ENCODE peak calls at places on chromosomes 12 and 14, in seven cellular contexts. One of them, this sample, is unnamed.

GRCh38 chr14:103314496-103315277 is 19.4 kb upstream of the EIF5 start:
- DNase-seq in astrocyte of the spinal cord: no peak
- DNase-seq in OCI-LY7: no peak
- DNase-seq in choroid plexus epithelial cell: no peak
- DNase-seq in cardiac fibroblast: peak
- DNase-seq in breast epithelium: no peak
- DNase-seq in upper lobe of right lung: no peak
- DNase-seq in this sample: no peak

GRCh38 chr14:22836301-22837058 is at the start of gene MMP14:
- DNase-seq in OCI-LY7: no peak
- DNase-seq in breast epithelium: peak
- DNase-seq in upper lobe of right lung: no peak
- DNase-seq in cardiac fibroblast: peak
- DNase-seq in choroid plexus epithelial cell: peak
- DNase-seq in astrocyte of the spinal cord: peak
- DNase-seq in this sample: no peak

GRCh38 chr12:52832451-52832850 is 1.7 kb downstream of the KRT79 start:
- DNase-seq in astrocyte of the spinal cord: no peak
- DNase-seq in OCI-LY7: no peak
- DNase-seq in cardiac fibroblast: no peak
- DNase-seq in upper lobe of right lung: peak
- DNase-seq in breast epithelium: no peak
- DNase-seq in choroid plexus epithelial cell: no peak
- DNase-seq in this sample: no peak

GRCh38 chr12:106581543-106582263 is 1.1 kb upstream of the RFX4 start:
- DNase-seq in OCI-LY7: no peak
- DNase-seq in astrocyte of the spinal cord: no peak
- DNase-seq in choroid plexus epithelial cell: peak
- DNase-seq in cardiac fibroblast: peak
- DNase-seq in upper lobe of right lung: no peak
- DNase-seq in breast epithelium: no peak
- DNase-seq in this sample: no peak

GRCh38 chr12:54521291-54522062 is 23.9 kb downstream of the NCKAP1L start:
- DNase-seq in OCI-LY7: no peak
- DNase-seq in cardiac fibroblast: no peak
- DNase-seq in choroid plexus epithelial cell: no peak
- DNase-seq in breast epithelium: no peak
- DNase-seq in astrocyte of the spinal cord: no peak
- DNase-seq in upper lobe of right lung: no peak
- DNase-seq in this sample: peak

GRCh38 chr12:45423931-45424330 is 208.0 kb downstream of the ANO6 start:
- DNase-seq in upper lobe of right lung: no peak
- DNase-seq in cardiac fibroblast: no peak
- DNase-seq in astrocyte of the spinal cord: no peak
- DNase-seq in breast epithelium: no peak
- DNase-seq in choroid plexus epithelial cell: no peak
- DNase-seq in OCI-LY7: no peak
- DNase-seq in this sample: no peak

GRCh38 chr12:62297321-62297720 is 37.1 kb downstream of the USP15 start:
- DNase-seq in choroid plexus epithelial cell: no peak
- DNase-seq in breast epithelium: no peak
- DNase-seq in astrocyte of the spinal cord: no peak
- DNase-seq in OCI-LY7: no peak
- DNase-seq in cardiac fibroblast: no peak
- DNase-seq in upper lobe of right lung: no peak
- DNase-seq in this sample: no peak

GRCh38 chr12:34404377-34405285 is 382.3 kb downstream of the ALG10 start:
- DNase-seq in choroid plexus epithelial cell: no peak
- DNase-seq in astrocyte of the spinal cord: no peak
- DNase-seq in upper lobe of right lung: peak
- DNase-seq in cardiac fibroblast: no peak
- DNase-seq in OCI-LY7: no peak
- DNase-seq in breast epithelium: peak
- DNase-seq in this sample: no peak

GRCh38 chr14:36666416-36667206 is 5.0 kb downstream of the PAX9 start:
- DNase-seq in breast epithelium: no peak
- DNase-seq in OCI-LY7: no peak
- DNase-seq in astrocyte of the spinal cord: no peak
- DNase-seq in upper lobe of right lung: no peak
- DNase-seq in choroid plexus epithelial cell: no peak
- DNase-seq in cardiac fibroblast: no peak
- DNase-seq in this sample: no peak

GRCh38 chr12:54201001-54201794 is 12.4 kb upstream of the SMUG1 start:
- DNase-seq in breast epithelium: peak
- DNase-seq in choroid plexus epithelial cell: peak
- DNase-seq in astrocyte of the spinal cord: peak
- DNase-seq in upper lobe of right lung: peak
- DNase-seq in OCI-LY7: peak
- DNase-seq in cardiac fibroblast: peak
- DNase-seq in this sample: peak

GRCh38 chr12:53051058-53051880 is 1.4 kb downstream of the TNS2 start:
- DNase-seq in astrocyte of the spinal cord: no peak
- DNase-seq in breast epithelium: peak
- DNase-seq in choroid plexus epithelial cell: peak
- DNase-seq in OCI-LY7: no peak
- DNase-seq in upper lobe of right lung: peak
- DNase-seq in cardiac fibroblast: peak
- DNase-seq in this sample: no peak

GRCh38 chr12:53560386-53560785 is 53.1 kb upstream of the NPFF start:
- DNase-seq in astrocyte of the spinal cord: peak
- DNase-seq in upper lobe of right lung: no peak
- DNase-seq in breast epithelium: no peak
- DNase-seq in choroid plexus epithelial cell: peak
- DNase-seq in cardiac fibroblast: peak
- DNase-seq in OCI-LY7: no peak
- DNase-seq in this sample: no peak

GRCh38 chr12:43210437-43211197 is 341.4 kb downstream of the ADAMTS20 start:
- DNase-seq in OCI-LY7: peak
- DNase-seq in astrocyte of the spinal cord: peak
- DNase-seq in choroid plexus epithelial cell: peak
- DNase-seq in cardiac fibroblast: peak
- DNase-seq in upper lobe of right lung: no peak
- DNase-seq in breast epithelium: no peak
- DNase-seq in this sample: peak

GRCh38 chr12:69392146-69392928 is 32.8 kb downstream of the YEATS4 start:
- DNase-seq in upper lobe of right lung: no peak
- DNase-seq in cardiac fibroblast: no peak
- DNase-seq in OCI-LY7: no peak
- DNase-seq in choroid plexus epithelial cell: no peak
- DNase-seq in astrocyte of the spinal cord: no peak
- DNase-seq in breast epithelium: no peak
- DNase-seq in this sample: peak

GRCh38 chr12:45912774-45913173 is 77.6 kb downstream of the SCAF11 start:
- DNase-seq in OCI-LY7: no peak
- DNase-seq in choroid plexus epithelial cell: no peak
- DNase-seq in breast epithelium: no peak
- DNase-seq in astrocyte of the spinal cord: no peak
- DNase-seq in cardiac fibroblast: no peak
- DNase-seq in upper lobe of right lung: no peak
- DNase-seq in this sample: no peak

GRCh38 chr12:38772427-38772826 is 133.0 kb downstream of the CPNE8 start:
- DNase-seq in breast epithelium: no peak
- DNase-seq in astrocyte of the spinal cord: no peak
- DNase-seq in choroid plexus epithelial cell: no peak
- DNase-seq in cardiac fibroblast: no peak
- DNase-seq in upper lobe of right lung: no peak
- DNase-seq in OCI-LY7: no peak
- DNase-seq in this sample: peak

GRCh38 chr14:24398943-24399801 is at the start of gene NYNRIN:
- DNase-seq in choroid plexus epithelial cell: peak
- DNase-seq in breast epithelium: no peak
- DNase-seq in upper lobe of right lung: peak
- DNase-seq in OCI-LY7: no peak
- DNase-seq in cardiac fibroblast: no peak
- DNase-seq in astrocyte of the spinal cord: peak
- DNase-seq in this sample: no peak

GRCh38 chr12:28051516-28052456 is 79.3 kb upstream of the PTHLH start:
- DNase-seq in breast epithelium: no peak
- DNase-seq in astrocyte of the spinal cord: no peak
- DNase-seq in upper lobe of right lung: no peak
- DNase-seq in choroid plexus epithelial cell: peak
- DNase-seq in cardiac fibroblast: peak
- DNase-seq in OCI-LY7: no peak
- DNase-seq in this sample: no peak

GRCh38 chr14:106200539-106201310 is 674.3 kb downstream of the TMEM121 start:
- DNase-seq in OCI-LY7: no peak
- DNase-seq in astrocyte of the spinal cord: no peak
- DNase-seq in breast epithelium: no peak
- DNase-seq in choroid plexus epithelial cell: no peak
- DNase-seq in upper lobe of right lung: no peak
- DNase-seq in cardiac fibroblast: no peak
- DNase-seq in this sample: no peak

GRCh38 chr12:77685112-77685511 is 145.6 kb upstream of the NAV3 start:
- DNase-seq in choroid plexus epithelial cell: peak
- DNase-seq in upper lobe of right lung: no peak
- DNase-seq in cardiac fibroblast: peak
- DNase-seq in breast epithelium: peak
- DNase-seq in OCI-LY7: peak
- DNase-seq in astrocyte of the spinal cord: peak
- DNase-seq in this sample: peak

GRCh38 chr12:16016748-16017147 is 105.6 kb downstream of the DERA start:
- DNase-seq in astrocyte of the spinal cord: no peak
- DNase-seq in breast epithelium: no peak
- DNase-seq in OCI-LY7: no peak
- DNase-seq in cardiac fibroblast: no peak
- DNase-seq in upper lobe of right lung: no peak
- DNase-seq in choroid plexus epithelial cell: no peak
- DNase-seq in this sample: no peak
- H3K4me3 ChIP-seq in astrocyte of the spinal cord: no peak
- H3K4me3 ChIP-seq in breast epithelium: no peak
- H3K4me3 ChIP-seq in OCI-LY7: no peak
- H3K4me3 ChIP-seq in cardiac fibroblast: no peak
- H3K4me3 ChIP-seq in upper lobe of right lung: no peak
- H3K4me3 ChIP-seq in choroid plexus epithelial cell: no peak
- H3K4me3 ChIP-seq in this sample: no peak

GRCh38 chr12:49121047-49121696 is 10.0 kb downstream of the TUBA1B start:
- DNase-seq in upper lobe of right lung: no peak
- DNase-seq in breast epithelium: no peak
- DNase-seq in cardiac fibroblast: peak
- DNase-seq in astrocyte of the spinal cord: peak
- DNase-seq in OCI-LY7: peak
- DNase-seq in choroid plexus epithelial cell: peak
- DNase-seq in this sample: peak
- TF ChIP-seq CTCF in upper lobe of right lung: peak
- TF ChIP-seq CTCF in breast epithelium: peak
- TF ChIP-seq CTCF in cardiac fibroblast: peak
- TF ChIP-seq CTCF in astrocyte of the spinal cord: peak
- TF ChIP-seq CTCF in OCI-LY7: peak
- TF ChIP-seq CTCF in choroid plexus epithelial cell: peak
- TF ChIP-seq CTCF in this sample: peak

DNA sequence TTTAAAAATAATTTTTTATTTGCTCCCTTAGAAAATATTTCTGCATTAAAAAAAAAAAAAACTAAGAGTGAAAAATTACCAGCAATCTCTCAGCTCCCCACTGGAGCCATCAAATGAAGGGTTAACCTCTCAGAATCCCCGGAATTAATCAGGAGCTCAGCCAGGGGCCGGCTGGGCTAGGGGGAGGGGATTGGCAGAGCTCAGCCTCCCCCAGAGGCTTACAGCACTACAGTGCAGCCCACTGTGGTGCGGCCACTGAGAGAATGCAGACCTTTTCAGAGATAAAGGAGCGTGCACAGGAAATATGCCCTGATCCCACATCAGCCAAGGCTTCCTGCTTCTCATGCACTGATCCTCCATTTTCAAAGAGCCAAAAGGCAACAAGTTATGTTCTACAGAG is 185.6 kb downstream of the EGLN3 start:
- DNase-seq in choroid plexus epithelial cell: peak
- DNase-seq in breast epithelium: no peak
- DNase-seq in OCI-LY7: no peak
- DNase-seq in cardiac fibroblast: peak
- DNase-seq in upper lobe of right lung: no peak
- DNase-seq in astrocyte of the spinal cord: peak
- DNase-seq in this sample: no peak
- H3K4me3 ChIP-seq in choroid plexus epithelial cell: no peak
- H3K4me3 ChIP-seq in breast epithelium: no peak
- H3K4me3 ChIP-seq in OCI-LY7: no peak
- H3K4me3 ChIP-seq in cardiac fibroblast: no peak
- H3K4me3 ChIP-seq in upper lobe of right lung: no peak
- H3K4me3 ChIP-seq in astrocyte of the spinal cord: no peak
- H3K4me3 ChIP-seq in this sample: no peak

GRCh38 chr14:73233564-73233963 is 3.7 kb upstream of the PAPLN start:
- DNase-seq in astrocyte of the spinal cord: no peak
- DNase-seq in cardiac fibroblast: no peak
- DNase-seq in choroid plexus epithelial cell: no peak
- DNase-seq in breast epithelium: no peak
- DNase-seq in upper lobe of right lung: no peak
- DNase-seq in OCI-LY7: no peak
- DNase-seq in this sample: no peak

GRCh38 chr14:73234029-73234428 is 3.3 kb upstream of the PAPLN start:
- DNase-seq in OCI-LY7: no peak
- DNase-seq in choroid plexus epithelial cell: no peak
- DNase-seq in upper lobe of right lung: no peak
- DNase-seq in cardiac fibroblast: no peak
- DNase-seq in astrocyte of the spinal cord: no peak
- DNase-seq in breast epithelium: no peak
- DNase-seq in this sample: no peak

GRCh38 chr14:73230051-73230450 is 7.3 kb upstream of the PAPLN start:
- DNase-seq in choroid plexus epithelial cell: no peak
- DNase-seq in astrocyte of the spinal cord: no peak
- DNase-seq in breast epithelium: no peak
- DNase-seq in upper lobe of right lung: no peak
- DNase-seq in cardiac fibroblast: no peak
- DNase-seq in OCI-LY7: no peak
- DNase-seq in this sample: no peak

GRCh38 chr14:73232984-73233383 is 4.3 kb upstream of the PAPLN start:
- DNase-seq in upper lobe of right lung: no peak
- DNase-seq in choroid plexus epithelial cell: no peak
- DNase-seq in astrocyte of the spinal cord: no peak
- DNase-seq in breast epithelium: no peak
- DNase-seq in cardiac fibroblast: no peak
- DNase-seq in OCI-LY7: no peak
- DNase-seq in this sample: no peak

DNA sequence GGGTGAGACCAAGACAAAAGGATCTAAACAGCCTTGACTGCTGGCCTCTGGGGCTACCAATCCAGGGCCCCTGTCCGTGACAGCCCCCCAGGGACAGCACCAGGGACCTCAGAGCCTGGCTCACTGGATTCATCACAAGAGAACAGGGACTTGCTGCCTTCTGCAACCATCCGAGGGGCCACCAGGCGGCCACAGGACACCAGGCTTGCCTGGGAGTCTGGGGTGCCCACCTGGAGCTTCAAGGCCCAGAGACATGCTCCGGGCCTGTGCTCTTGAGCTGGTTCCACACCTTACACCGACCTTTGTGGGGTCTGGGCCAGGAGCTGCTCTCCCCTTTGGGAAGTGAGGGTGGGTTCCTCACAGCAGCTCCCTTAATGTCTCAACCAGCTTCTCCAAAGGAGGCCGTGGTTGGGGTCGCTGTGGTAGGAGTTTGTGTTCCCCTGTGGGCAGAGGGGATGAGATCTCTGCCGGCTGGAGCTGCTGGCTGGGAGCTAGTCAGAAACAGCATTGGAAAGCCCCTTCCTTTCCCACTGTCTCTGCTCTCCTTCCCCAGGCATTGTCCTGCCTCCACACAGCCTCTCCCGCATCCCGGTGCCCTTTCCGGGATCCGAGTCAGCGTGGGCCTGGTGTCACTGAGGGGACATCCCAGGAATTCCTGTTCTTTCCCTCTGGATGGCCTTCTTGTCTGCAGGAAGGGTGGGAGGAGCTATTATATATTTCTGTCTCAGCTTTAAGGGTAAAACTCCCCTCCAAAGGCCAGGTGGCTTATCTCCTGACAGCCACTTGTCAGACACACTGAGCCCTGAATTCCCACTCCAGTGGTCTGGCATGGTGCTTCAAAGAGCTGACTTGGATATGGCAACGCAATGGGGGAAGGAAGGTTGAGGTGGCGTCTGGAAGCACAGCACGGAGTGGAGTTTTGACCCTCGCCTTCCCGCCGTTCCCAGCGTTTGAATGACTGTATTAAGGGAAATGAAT is 5.1 kb upstream of the PAPLN start:
- DNase-seq in upper lobe of right lung: no peak
- DNase-seq in astrocyte of the spinal cord: no peak
- DNase-seq in choroid plexus epithelial cell: no peak
- DNase-seq in breast epithelium: no peak
- DNase-seq in cardiac fibroblast: no peak
- DNase-seq in OCI-LY7: peak
- DNase-seq in this sample: peak
- TF ChIP-seq CTCF in upper lobe of right lung: peak
- TF ChIP-seq CTCF in astrocyte of the spinal cord: peak
- TF ChIP-seq CTCF in choroid plexus epithelial cell: peak
- TF ChIP-seq CTCF in breast epithelium: no peak
- TF ChIP-seq CTCF in cardiac fibroblast: peak
- TF ChIP-seq CTCF in OCI-LY7: peak
- TF ChIP-seq CTCF in this sample: peak